ENCODE peak calls at places on chromosomes 16 and 17, in five cellular contexts. One of them, this sample, is unnamed.

GRCh38 chr16:11497329-11497805 is 89.4 kb downstream of the LITAF start:
- DNase-seq in choroid plexus epithelial cell: peak
- DNase-seq in cardiac muscle cell: peak
- DNase-seq in fibroblast of lung: peak
- DNase-seq in brain microvascular endothelial cell: peak
- DNase-seq in this sample: peak

GRCh38 chr17:30958187-30958586 is 12.7 kb upstream of the RNF135 start:
- DNase-seq in cardiac muscle cell: peak
- DNase-seq in choroid plexus epithelial cell: no peak
- DNase-seq in brain microvascular endothelial cell: no peak
- DNase-seq in fibroblast of lung: no peak
- DNase-seq in this sample: no peak

GRCh38 chr17:51707216-51707615 is 446.9 kb downstream of the UTP18 start:
- DNase-seq in brain microvascular endothelial cell: no peak
- DNase-seq in fibroblast of lung: no peak
- DNase-seq in choroid plexus epithelial cell: no peak
- DNase-seq in cardiac muscle cell: no peak
- DNase-seq in this sample: no peak

GRCh38 chr17:1792495-1793446 is 30.9 kb downstream of the SERPINF1 start:
- DNase-seq in brain microvascular endothelial cell: no peak
- DNase-seq in choroid plexus epithelial cell: no peak
- DNase-seq in fibroblast of lung: no peak
- DNase-seq in cardiac muscle cell: no peak
- DNase-seq in this sample: no peak

GRCh38 chr16:14013145-14013570 is 58.0 kb upstream of the MRTFB start:
- DNase-seq in cardiac muscle cell: no peak
- DNase-seq in brain microvascular endothelial cell: no peak
- DNase-seq in choroid plexus epithelial cell: no peak
- DNase-seq in fibroblast of lung: no peak
- DNase-seq in this sample: no peak

GRCh38 chr16:67779256-67780014 is 26.9 kb downstream of the RANBP10 start:
- DNase-seq in cardiac muscle cell: no peak
- DNase-seq in choroid plexus epithelial cell: no peak
- DNase-seq in brain microvascular endothelial cell: no peak
- DNase-seq in fibroblast of lung: no peak
- DNase-seq in this sample: no peak

GRCh38 chr16:34801875-34802274 is 1342.5 kb downstream of the TP53TG3F start:
- DNase-seq in choroid plexus epithelial cell: no peak
- DNase-seq in brain microvascular endothelial cell: no peak
- DNase-seq in fibroblast of lung: no peak
- DNase-seq in cardiac muscle cell: no peak
- DNase-seq in this sample: no peak

GRCh38 chr17:78915872-78916632 is 9.1 kb downstream of the TIMP2 start:
- DNase-seq in choroid plexus epithelial cell: peak
- DNase-seq in fibroblast of lung: peak
- DNase-seq in brain microvascular endothelial cell: no peak
- DNase-seq in cardiac muscle cell: peak
- DNase-seq in this sample: peak

GRCh38 chr17:76492989-76493501 is 8.2 kb downstream of the RHBDF2 start:
- DNase-seq in fibroblast of lung: peak
- DNase-seq in choroid plexus epithelial cell: peak
- DNase-seq in cardiac muscle cell: peak
- DNase-seq in brain microvascular endothelial cell: peak
- DNase-seq in this sample: peak

GRCh38 chr16:81261049-81261648 is 22.7 kb downstream of the BCO1 start:
- DNase-seq in cardiac muscle cell: peak
- DNase-seq in choroid plexus epithelial cell: peak
- DNase-seq in brain microvascular endothelial cell: no peak
- DNase-seq in fibroblast of lung: no peak
- DNase-seq in this sample: no peak

GRCh38 chr16:56824335-56824734 is 40.7 kb upstream of the SLC12A3 start:
- DNase-seq in fibroblast of lung: no peak
- DNase-seq in cardiac muscle cell: no peak
- DNase-seq in choroid plexus epithelial cell: peak
- DNase-seq in brain microvascular endothelial cell: no peak
- DNase-seq in this sample: peak

GRCh38 chr17:2011421-2012371 is 13.4 kb downstream of the RTN4RL1 start:
- DNase-seq in fibroblast of lung: peak
- DNase-seq in choroid plexus epithelial cell: peak
- DNase-seq in brain microvascular endothelial cell: no peak
- DNase-seq in cardiac muscle cell: peak
- DNase-seq in this sample: peak

GRCh38 chr17:58136669-58137279 is 11.4 kb upstream of the OR4D1 start:
- DNase-seq in brain microvascular endothelial cell: no peak
- DNase-seq in choroid plexus epithelial cell: peak
- DNase-seq in fibroblast of lung: no peak
- DNase-seq in cardiac muscle cell: peak
- DNase-seq in this sample: peak

GRCh38 chr17:1939979-1940809 is 84.9 kb downstream of the RTN4RL1 start:
- DNase-seq in brain microvascular endothelial cell: no peak
- DNase-seq in choroid plexus epithelial cell: no peak
- DNase-seq in cardiac muscle cell: no peak
- DNase-seq in fibroblast of lung: peak
- DNase-seq in this sample: no peak

GRCh38 chr17:39668141-39668924 is at the start of gene PNMT:
- DNase-seq in choroid plexus epithelial cell: peak
- DNase-seq in fibroblast of lung: peak
- DNase-seq in cardiac muscle cell: peak
- DNase-seq in brain microvascular endothelial cell: peak
- DNase-seq in this sample: peak

GRCh38 chr17:64662774-64663367 is 764 bp upstream of the SMURF2 start:
- DNase-seq in fibroblast of lung: no peak
- DNase-seq in cardiac muscle cell: no peak
- DNase-seq in choroid plexus epithelial cell: no peak
- DNase-seq in brain microvascular endothelial cell: no peak
- DNase-seq in this sample: no peak

GRCh38 chr16:66856801-66857200 is 12.6 kb downstream of the CA7 start:
- DNase-seq in choroid plexus epithelial cell: no peak
- DNase-seq in fibroblast of lung: no peak
- DNase-seq in cardiac muscle cell: no peak
- DNase-seq in brain microvascular endothelial cell: no peak
- DNase-seq in this sample: no peak

GRCh38 chr17:20967776-20968175 is 75.0 kb downstream of the USP22 start:
- DNase-seq in cardiac muscle cell: peak
- DNase-seq in choroid plexus epithelial cell: peak
- DNase-seq in fibroblast of lung: peak
- DNase-seq in brain microvascular endothelial cell: no peak
- DNase-seq in this sample: no peak

GRCh38 chr16:53626816-53627215 is 76.8 kb downstream of the RPGRIP1L start:
- DNase-seq in cardiac muscle cell: no peak
- DNase-seq in fibroblast of lung: no peak
- DNase-seq in brain microvascular endothelial cell: no peak
- DNase-seq in choroid plexus epithelial cell: peak
- DNase-seq in this sample: no peak

GRCh38 chr17:27989046-27989445 is 53.4 kb upstream of the NLK start:
- DNase-seq in choroid plexus epithelial cell: no peak
- DNase-seq in cardiac muscle cell: no peak
- DNase-seq in fibroblast of lung: no peak
- DNase-seq in brain microvascular endothelial cell: no peak
- DNase-seq in this sample: no peak

GRCh38 chr16:25838724-25839186 is 147.0 kb downstream of the HS3ST4 start:
- DNase-seq in choroid plexus epithelial cell: peak
- DNase-seq in cardiac muscle cell: peak
- DNase-seq in brain microvascular endothelial cell: peak
- DNase-seq in fibroblast of lung: peak
- DNase-seq in this sample: no peak

GRCh38 chr16:3457434-3458252 is 14.2 kb downstream of the NAA60 start:
- DNase-seq in brain microvascular endothelial cell: peak
- DNase-seq in cardiac muscle cell: peak
- DNase-seq in fibroblast of lung: peak
- DNase-seq in choroid plexus epithelial cell: peak
- DNase-seq in this sample: peak

GRCh38 chr17:33725675-33726271 is 432.7 kb upstream of the ASIC2 start:
- DNase-seq in brain microvascular endothelial cell: peak
- DNase-seq in choroid plexus epithelial cell: peak
- DNase-seq in fibroblast of lung: peak
- DNase-seq in cardiac muscle cell: peak
- DNase-seq in this sample: peak

GRCh38 chr17:74922694-74923537 is at the start of gene USH1G:
- DNase-seq in cardiac muscle cell: peak
- DNase-seq in choroid plexus epithelial cell: no peak
- DNase-seq in fibroblast of lung: peak
- DNase-seq in brain microvascular endothelial cell: no peak
- DNase-seq in this sample: no peak

GRCh38 chr16:69680358-69680757 is 46.0 kb downstream of the NQO1 start:
- DNase-seq in cardiac muscle cell: no peak
- DNase-seq in fibroblast of lung: no peak
- DNase-seq in choroid plexus epithelial cell: no peak
- DNase-seq in brain microvascular endothelial cell: no peak
- DNase-seq in this sample: no peak

GRCh38 chr17:66948061-66948750 is 16.3 kb upstream of the CACNG4 start:
- DNase-seq in brain microvascular endothelial cell: no peak
- DNase-seq in cardiac muscle cell: no peak
- DNase-seq in fibroblast of lung: no peak
- DNase-seq in choroid plexus epithelial cell: no peak
- DNase-seq in this sample: no peak

GRCh38 chr16:70737377-70738082 is 51.7 kb upstream of the MTSS2 start:
- DNase-seq in fibroblast of lung: peak
- DNase-seq in cardiac muscle cell: peak
- DNase-seq in brain microvascular endothelial cell: peak
- DNase-seq in choroid plexus epithelial cell: peak
- DNase-seq in this sample: peak

GRCh38 chr17:65558683-65559311 is 2.7 kb downstream of the AXIN2 start:
- DNase-seq in brain microvascular endothelial cell: no peak
- DNase-seq in choroid plexus epithelial cell: no peak
- DNase-seq in cardiac muscle cell: no peak
- DNase-seq in fibroblast of lung: no peak
- DNase-seq in this sample: no peak

GRCh38 chr17:46273541-46274236 is 21.2 kb upstream of the LRRC37A start:
- DNase-seq in fibroblast of lung: no peak
- DNase-seq in brain microvascular endothelial cell: no peak
- DNase-seq in cardiac muscle cell: no peak
- DNase-seq in choroid plexus epithelial cell: no peak
- DNase-seq in this sample: no peak

GRCh38 chr17:45578516-45579455 is 88.3 kb upstream of the PLEKHM1 start:
- DNase-seq in cardiac muscle cell: no peak
- DNase-seq in brain microvascular endothelial cell: no peak
- DNase-seq in fibroblast of lung: peak
- DNase-seq in choroid plexus epithelial cell: no peak
- DNase-seq in this sample: no peak